ENCODE peak calls at places on chromosomes 2 and 18, in four cellular contexts. W is A549; E is frontal cortex; H is activated T-cell treated with anti-CD3 and anti-CD28 coated beads, Interleukin-2, amount 50 U/mL, for 72 hours. X is an unnamed sample.

GRCh38 chr18:8609711-8610441 is 639 bp downstream of the RAB12 start:
- DNase-seq in W (no peak), E (no peak), H (peak), X (no peak)

GRCh38 chr2:84458436-84459027 is 548 bp downstream of the SUCLG1 start:
- DNase-seq in W (peak), E (no peak), H (peak), X (peak)

GRCh38 chr2:69122271-69122670 is 109.3 kb downstream of the ANTXR1 start:
- DNase-seq in W (no peak), E (no peak), H (no peak), X (no peak)

GRCh38 chr2:239194731-239195317 is 206.0 kb downstream of the HDAC4 start:
- DNase-seq in W (no peak), E (no peak), H (no peak), X (no peak)

GRCh38 chr2:239828192-239828972 is 196.8 kb downstream of the NDUFA10 start:
- DNase-seq in W (no peak), E (no peak), H (no peak), X (no peak)

GRCh38 chr2:138432971-138433370 is 68.6 kb upstream of the SPOPL start:
- DNase-seq in W (no peak), E (no peak), H (no peak), X (no peak)

GRCh38 chr2:40725950-40726349 is 274.1 kb upstream of the SLC8A1 start:
- DNase-seq in W (no peak), E (no peak), H (no peak), X (no peak)

GRCh38 chr2:227817940-227818568 is 4.4 kb downstream of the CCL20 start:
- DNase-seq in W (peak), E (no peak), H (peak), X (no peak)

GRCh38 chr2:102258386-102259074 is 52.8 kb upstream of the IL1RL1 start:
- DNase-seq in W (peak), E (no peak), H (peak), X (no peak)

GRCh38 chr2:85356186-85356585 is 1.6 kb downstream of the ELMOD3 start:
- DNase-seq in W (no peak), E (no peak), H (no peak), X (no peak)

GRCh38 chr2:79782540-79782939 is 269.7 kb downstream of the CTNNA2 start:
- DNase-seq in W (no peak), E (no peak), H (no peak), X (no peak)

GRCh38 chr2:109611467-109612095 is 2.2 kb downstream of the SEPTIN10 start:
- DNase-seq in W (peak), E (no peak), H (no peak), X (no peak)

GRCh38 chr2:204842731-204843490 is 297.6 kb downstream of the PARD3B start:
- DNase-seq in W (peak), E (peak), H (peak), X (no peak)